ENCODE peak calls at places on chromosomes 1 and 21, in five cellular contexts. N, D, P, Z and B are unnamed samples.

GRCh38 chr1:47761201-47761930 is 235.8 kb downstream of the TRABD2B start:
- DNase-seq in N (no peak), D (no peak), P (no peak), Z (no peak), B (no peak)

GRCh38 chr1:150152772-150153461 is 3.2 kb downstream of the PLEKHO1 start:
- DNase-seq in N (no peak), D (no peak), P (no peak), Z (no peak), B (no peak)

GRCh38 chr1:60970081-60970509 is 112.3 kb upstream of the NFIA start:
- DNase-seq in N (no peak), D (peak), P (no peak), Z (no peak), B (no peak)

GRCh38 chr1:90706437-90707362 is 10.4 kb downstream of the BARHL2 start:
- DNase-seq in N (no peak), D (no peak), P (no peak), Z (no peak), B (peak)

GRCh38 chr1:216600730-216601426 is 122.4 kb downstream of the ESRRG start:
- DNase-seq in N (no peak), D (peak), P (no peak), Z (peak), B (peak)

GRCh38 chr1:158407092-158407491 is 7.8 kb upstream of the OR10T2 start:
- DNase-seq in N (no peak), D (no peak), P (no peak), Z (no peak), B (no peak)

GRCh38 chr1:209652121-209652742 is at the start of gene LAMB3:
- DNase-seq in N (no peak), D (no peak), P (no peak), Z (no peak), B (no peak)

GRCh38 chr21:30153697-30154340 is 12.8 kb downstream of the CLDN17 start:
- DNase-seq in N (no peak), D (no peak), P (no peak), Z (no peak), B (no peak)

GRCh38 chr1:33692216-33693188 is 171.4 kb upstream of the HMGB4 start:
- DNase-seq in N (no peak), D (no peak), P (no peak), Z (no peak), B (no peak)

GRCh38 chr1:10186453-10187319 is 23.7 kb upstream of the KIF1B start:
- DNase-seq in N (no peak), D (no peak), P (no peak), Z (no peak), B (no peak)

GRCh38 chr1:203166192-203166940 is 9.3 kb downstream of the MYBPH start:
- DNase-seq in N (no peak), D (no peak), P (no peak), Z (no peak), B (peak)

GRCh38 chr1:32224285-32224684 is 2.1 kb downstream of the EIF3I start:
- DNase-seq in N (no peak), D (no peak), P (no peak), Z (no peak), B (no peak)

GRCh38 chr21:44078411-44078981 is 28.7 kb upstream of the PWP2 start:
- DNase-seq in N (no peak), D (no peak), P (no peak), Z (no peak), B (no peak)

GRCh38 chr1:29649375-29650040 is 413.2 kb downstream of the PTPRU start:
- DNase-seq in N (no peak), D (no peak), P (no peak), Z (no peak), B (peak)